ENCODE peak calls at places on chromosomes 3 and 15, in ten cellular contexts. S is bronchial epithelial cell; L is body of pancreas; K is CD4-positive, alpha-beta T cell; H is fibroblast of mammary gland; G is fibroblast of lung; A is DND-41; X is cardiac muscle cell; Z is CD8-positive, alpha-beta T cell; M is IMR-90. E is an unnamed sample.
A peak's percentile ranks its signal among the peaks of the same experiment; 100 is the strongest.

GRCh38 chr15:99105516-99106341 is 849 bp downstream of the SYNM start:
- DNase-seq in S (peak; percentile 23), L (peak; percentile 61), K (peak; percentile 42), H (peak; percentile 61), G (peak; percentile 74), A (no peak), X (peak; percentile 72), Z (no peak), M (peak; percentile 66), E (no peak)

GRCh38 chr15:85964471-85964870 is 115.2 kb upstream of the AGBL1 start:
- DNase-seq in S (no peak), L (no peak), K (no peak), H (no peak), G (peak; percentile 68), A (no peak), X (no peak), Z (no peak), M (no peak), E (no peak)

GRCh38 chr3:178231645-178232044 is 304.6 kb upstream of the KCNMB2 start:
- DNase-seq in S (peak; percentile 10), L (no peak), K (no peak), H (no peak), G (no peak), A (no peak), X (no peak), Z (no peak), M (peak; percentile 48), E (no peak)

GRCh38 chr15:92624401-92624991 is 31.1 kb downstream of the FAM174B start:
- DNase-seq in S (no peak), L (peak; percentile 73), K (no peak), H (no peak), G (peak; percentile 33), A (no peak), X (no peak), Z (no peak), M (no peak), E (no peak)

GRCh38 chr3:53067571-53067970 is 21.7 kb upstream of the SFMBT1 start:
- DNase-seq in S (no peak), L (no peak), K (no peak), H (no peak), G (no peak), A (no peak), X (no peak), Z (no peak), M (no peak), E (peak; percentile 84)

GRCh38 chr15:63595066-63595465 is 2.1 kb upstream of the FBXL22 start:
- DNase-seq in S (peak; percentile 59), L (no peak), K (no peak), H (no peak), G (no peak), A (no peak), X (no peak), Z (no peak), M (no peak), E (no peak)

GRCh38 chr3:119301662-119302061 is 7.5 kb downstream of the ARHGAP31 start:
- DNase-seq in S (no peak), L (no peak), K (no peak), H (no peak), G (no peak), A (no peak), X (no peak), Z (no peak), M (no peak), E (no peak)

GRCh38 chr3:47850062-47850802 is 47.3 kb downstream of the DHX30 start:
- DNase-seq in S (no peak), L (no peak), K (no peak), H (peak; percentile 43), G (no peak), A (no peak), X (no peak), Z (no peak), M (peak; percentile 49), E (no peak)

GRCh38 chr15:66692808-66693596 is 9.0 kb upstream of the SMAD6 start:
- DNase-seq in S (peak; percentile 41), L (no peak), K (no peak), H (no peak), G (no peak), A (peak; percentile 44), X (no peak), Z (no peak), M (no peak), E (no peak)

GRCh38 chr3:115968871-115969270 is 345.6 kb downstream of the GAP43 start:
- DNase-seq in S (no peak), L (no peak), K (no peak), H (no peak), G (no peak), A (no peak), X (no peak), Z (no peak), M (no peak), E (no peak)

GRCh38 chr3:172102883-172103310 is 63.5 kb downstream of the FNDC3B start:
- DNase-seq in S (peak; percentile 82), L (no peak), K (no peak), H (no peak), G (peak; percentile 28), A (no peak), X (no peak), Z (no peak), M (no peak), E (no peak)
- TF ChIP-seq CTCF in S (no peak), L (no peak), K (no peak), H (no peak), G (no peak), A (no peak), X (no peak), Z (no peak), M (no peak), E (no peak)

GRCh38 chr3:113696658-113697191 is 283 bp upstream of the USF3 start:
- DNase-seq in S (peak; percentile 97), L (peak; percentile 99), K (peak; percentile 98), H (peak; percentile 98), G (peak; percentile 100), A (peak; percentile 100), X (peak; percentile 99), Z (peak; percentile 98), M (peak; percentile 99), E (peak; percentile 98)
- TF ChIP-seq CTCF in S (no peak), L (peak; percentile 46), K (no peak), H (no peak), G (no peak), A (peak; percentile 22), X (no peak), Z (no peak), M (peak; percentile 35), E (no peak)

GRCh38 chr3:21484323-21485154 is 266.5 kb downstream of the ZNF385D start:
- DNase-seq in S (peak; percentile 62), L (peak; percentile 60), K (no peak), H (peak; percentile 80), G (peak; percentile 71), A (peak; percentile 12), X (peak; percentile 75), Z (no peak), M (peak; percentile 62), E (no peak)
- TF ChIP-seq CTCF in S (peak; percentile 81), L (peak; percentile 54), K (no peak), H (peak; percentile 86), G (peak; percentile 85), A (peak; percentile 54), X (peak; percentile 89), Z (no peak), M (peak; percentile 56), E (no peak)

GRCh38 chr15:51970981-51971352 is 611 bp downstream of the LEO1 start:
- DNase-seq in S (no peak), L (no peak), K (no peak), H (no peak), G (no peak), A (no peak), X (no peak), Z (no peak), M (no peak), E (no peak)

GRCh38 chr15:51970132-51970817 is 1.3 kb downstream of the LEO1 start:
- DNase-seq in S (peak; percentile 15), L (peak; percentile 21), K (no peak), H (no peak), G (no peak), A (no peak), X (no peak), Z (no peak), M (no peak), E (no peak)

GRCh38 chr15:51969728-51970127 is 1.9 kb downstream of the LEO1 start:
- DNase-seq in S (no peak), L (no peak), K (no peak), H (no peak), G (peak; percentile 25), A (no peak), X (no peak), Z (no peak), M (peak; percentile 23), E (no peak)

GRCh38 chr15:51973220-51973619 is 1.6 kb upstream of the LEO1 start:
- DNase-seq in S (no peak), L (no peak), K (no peak), H (no peak), G (no peak), A (no peak), X (no peak), Z (no peak), M (no peak), E (no peak)

GRCh38 chr15:51971353-51972133 is at the start of gene LEO1:
- DNase-seq in S (peak; percentile 93), L (peak; percentile 95), K (peak; percentile 82), H (peak; percentile 98), G (peak; percentile 100), A (peak; percentile 91), X (peak; percentile 98), Z (peak; percentile 88), M (peak; percentile 98), E (no peak)
- TF ChIP-seq CTCF in S (peak; percentile 47), L (peak; percentile 42), K (peak; percentile 47), H (peak; percentile 36), G (peak; percentile 56), A (peak; percentile 50), X (peak; percentile 52), Z (peak; percentile 26), M (peak; percentile 38), E (peak; percentile 9)

GRCh38 chr15:60299452-60300047 is 98.2 kb downstream of the ANXA2 start:
- DNase-seq in S (peak; percentile 89), L (peak; percentile 51), K (no peak), H (peak; percentile 11), G (peak; percentile 30), A (no peak), X (no peak), Z (no peak), M (no peak), E (no peak)
- TF ChIP-seq CTCF in S (peak; percentile 28), L (no peak), K (no peak), H (no peak), G (no peak), A (no peak), X (peak; percentile 25), Z (no peak), M (no peak), E (no peak)

DNA sequence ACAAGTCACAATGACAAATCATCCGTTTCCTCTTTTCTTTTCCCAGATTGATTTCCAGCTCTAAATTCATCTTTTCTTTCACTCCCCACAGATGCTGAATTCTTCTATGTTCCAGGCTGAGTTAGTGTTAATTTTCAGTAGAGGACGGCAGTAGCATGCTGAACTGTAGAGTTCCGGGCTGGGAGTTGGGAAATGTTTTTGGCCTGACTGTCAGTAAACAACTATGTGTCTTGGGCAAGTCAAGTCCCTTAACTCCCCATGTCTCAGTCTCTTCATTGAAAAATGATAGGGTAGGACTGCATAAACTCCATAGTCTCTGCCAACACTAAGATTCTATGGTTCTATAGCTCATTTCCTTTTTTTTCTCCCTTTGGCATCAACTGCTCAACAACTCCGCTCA is 333.9 kb downstream of the TIGIT start:
- DNase-seq in S (no peak), L (peak; percentile 19), K (no peak), H (peak; percentile 73), G (peak; percentile 36), A (no peak), X (no peak), Z (no peak), M (peak; percentile 43), E (no peak)
- TF ChIP-seq CTCF in S (no peak), L (no peak), K (no peak), H (no peak), G (no peak), A (no peak), X (no peak), Z (no peak), M (no peak), E (no peak)

GRCh38 chr3:193872265-193872753 is 263.6 kb upstream of the HES1 start:
- DNase-seq in S (peak; percentile 100), L (peak; percentile 87), K (no peak), H (peak; percentile 99), G (peak; percentile 99), A (no peak), X (no peak), Z (no peak), M (peak; percentile 98), E (no peak)
- TF ChIP-seq CTCF in S (no peak), L (no peak), K (no peak), H (no peak), G (no peak), A (no peak), X (no peak), Z (no peak), M (no peak), E (no peak)

E was measured in vagina.